ENCODE peak calls at places on chromosomes 7 and 10, in eight cellular contexts. N is psoas muscle, Q is left ventricle myocardium inferior, U is right cardiac atrium, P is Panc1, M is GM23248, J is ovary, V is adrenal gland. E is an unnamed sample.
A peak's percentile ranks its signal among the peaks of the same experiment; 100 is the strongest.

GRCh38 chr7:127782550-127783266 is 130.7 kb downstream of the SND1 start:
- DNase-seq in N (no peak), Q (no peak), U (no peak), P (no peak), M (peak; percentile 53), J (no peak), V (no peak), E (no peak)

GRCh38 chr10:96017227-96017687 is 26.1 kb upstream of the CCNJ start:
- DNase-seq in N (no peak), Q (no peak), U (no peak), P (peak; percentile 36), M (peak; percentile 65), J (no peak), V (peak; percentile 44), E (no peak)

GRCh38 chr10:132739225-132739613 is 46.7 kb downstream of the NKX6-2 start:
- DNase-seq in N (no peak), Q (no peak), U (no peak), P (no peak), M (no peak), J (no peak), V (no peak), E (no peak)

GRCh38 chr10:21171936-21172773 is 275.0 kb upstream of the NEBL start:
- DNase-seq in N (no peak), Q (no peak), U (no peak), P (no peak), M (no peak), J (no peak), V (no peak), E (no peak)

GRCh38 chr10:3825244-3825643 is 40.2 kb upstream of the KLF6 start:
- DNase-seq in N (peak; percentile 70), Q (no peak), U (no peak), P (no peak), M (peak; percentile 93), J (no peak), V (no peak), E (no peak)

GRCh38 chr7:147245274-147245673 is 1128.7 kb downstream of the CNTNAP2 start:
- DNase-seq in N (no peak), Q (no peak), U (no peak), P (peak; percentile 32), M (peak; percentile 33), J (no peak), V (peak; percentile 53), E (peak; percentile 30)

GRCh38 chr10:128631801-128632241 is 505.6 kb upstream of the MKI67 start:
- DNase-seq in N (no peak), Q (no peak), U (no peak), P (no peak), M (peak; percentile 57), J (no peak), V (no peak), E (no peak)

GRCh38 chr7:7628476-7628875 is 12.1 kb upstream of the UMAD1 start:
- DNase-seq in N (no peak), Q (no peak), U (no peak), P (no peak), M (no peak), J (no peak), V (no peak), E (no peak)

GRCh38 chr10:30186371-30186875 is 127.0 kb upstream of the JCAD start:
- DNase-seq in N (no peak), Q (no peak), U (no peak), P (no peak), M (peak; percentile 46), J (no peak), V (peak; percentile 49), E (no peak)

GRCh38 chr10:92125169-92125543 is 165.7 kb downstream of the CPEB3 start:
- DNase-seq in N (no peak), Q (no peak), U (no peak), P (no peak), M (no peak), J (no peak), V (no peak), E (no peak)

GRCh38 chr7:106312099-106312871 is 27.5 kb upstream of the NAMPT start:
- DNase-seq in N (no peak), Q (no peak), U (no peak), P (no peak), M (no peak), J (no peak), V (no peak), E (no peak)

GRCh38 chr10:86253171-86254072 is 113.2 kb downstream of the GRID1 start:
- DNase-seq in N (no peak), Q (no peak), U (no peak), P (no peak), M (no peak), J (no peak), V (no peak), E (no peak)

DNA sequence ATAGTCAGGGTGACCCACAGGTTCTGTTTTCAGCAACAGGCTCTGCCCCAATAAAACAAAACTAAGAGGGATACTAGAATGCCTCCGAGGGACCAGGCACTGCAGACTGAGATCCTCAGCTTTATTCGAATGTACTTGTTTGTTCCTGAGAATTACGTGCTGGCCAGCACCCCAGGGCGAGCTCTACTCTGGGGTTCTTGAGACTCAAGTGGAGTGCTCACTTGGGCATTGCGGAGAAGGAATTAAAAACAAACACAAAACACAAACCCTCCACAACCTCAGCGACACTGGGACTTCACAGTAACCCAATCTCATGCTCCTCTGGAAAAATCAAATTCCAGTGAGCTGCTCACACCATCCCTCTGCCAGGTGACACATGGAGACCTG is 250.7 kb downstream of the TNS3 start:
- DNase-seq in N (no peak), Q (no peak), U (no peak), P (no peak), M (no peak), J (no peak), V (no peak), E (peak; percentile 58)
- H3K4me1 ChIP-seq in N (peaks cover 51% of the 10 kb centered on the region), Q (peaks cover 100% of the 10 kb centered on the region), U (peaks cover 19% of the 10 kb centered on the region), P (peaks cover 48% of the 10 kb centered on the region), M (peaks cover 34% of the 10 kb centered on the region), J (peaks cover 32% of the 10 kb centered on the region), V (peaks cover 11% of the 10 kb centered on the region), E (peaks cover 34% of the 10 kb centered on the region)

GRCh38 chr10:35427543-35427942 is 91.2 kb downstream of the CCNY start:
- DNase-seq in N (no peak), Q (no peak), U (no peak), P (no peak), M (no peak), J (no peak), V (no peak), E (no peak)

GRCh38 chr10:35428521-35428920 is 92.2 kb downstream of the CCNY start:
- DNase-seq in N (no peak), Q (no peak), U (no peak), P (no peak), M (no peak), J (no peak), V (no peak), E (no peak)

GRCh38 chr10:35425596-35425995 is 89.3 kb downstream of the CCNY start:
- DNase-seq in N (no peak), Q (no peak), U (no peak), P (no peak), M (peak; percentile 28), J (no peak), V (no peak), E (no peak)

GRCh38 chr10:35424680-35425285 is 88.5 kb downstream of the CCNY start:
- DNase-seq in N (no peak), Q (no peak), U (no peak), P (no peak), M (no peak), J (no peak), V (no peak), E (no peak)

DNA sequence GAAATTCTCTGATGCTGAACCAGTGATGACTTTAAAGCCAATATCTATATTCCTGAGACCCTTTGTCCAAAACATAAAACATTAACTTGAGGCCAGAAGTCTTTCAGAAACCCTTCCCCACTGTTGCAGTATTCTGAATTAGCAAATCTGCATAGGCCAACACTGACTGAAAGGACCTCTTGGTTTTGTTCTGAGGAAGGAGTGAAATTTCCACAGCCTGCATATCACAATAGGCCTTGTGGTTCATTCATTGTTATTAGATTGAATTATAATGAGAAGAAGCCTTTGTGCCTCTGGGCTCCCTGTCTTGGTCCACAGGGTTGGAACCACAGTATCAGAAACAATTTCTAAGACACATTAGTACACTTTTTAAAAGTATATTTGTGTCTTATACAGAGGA is 90.3 kb downstream of the CCNY start:
- DNase-seq in N (no peak), Q (no peak), U (no peak), P (no peak), M (no peak), J (no peak), V (no peak), E (no peak)
- H3K4me1 ChIP-seq in N (peaks cover 36% of the 10 kb centered on the region), Q (peaks cover 69% of the 10 kb centered on the region), U (peaks cover 15% of the 10 kb centered on the region), P (peaks cover 18% of the 10 kb centered on the region), M (peaks cover 42% of the 10 kb centered on the region), J (peaks cover 7% of the 10 kb centered on the region), V (peaks cover 11% of the 10 kb centered on the region), E (peaks cover 28% of the 10 kb centered on the region)

DNA sequence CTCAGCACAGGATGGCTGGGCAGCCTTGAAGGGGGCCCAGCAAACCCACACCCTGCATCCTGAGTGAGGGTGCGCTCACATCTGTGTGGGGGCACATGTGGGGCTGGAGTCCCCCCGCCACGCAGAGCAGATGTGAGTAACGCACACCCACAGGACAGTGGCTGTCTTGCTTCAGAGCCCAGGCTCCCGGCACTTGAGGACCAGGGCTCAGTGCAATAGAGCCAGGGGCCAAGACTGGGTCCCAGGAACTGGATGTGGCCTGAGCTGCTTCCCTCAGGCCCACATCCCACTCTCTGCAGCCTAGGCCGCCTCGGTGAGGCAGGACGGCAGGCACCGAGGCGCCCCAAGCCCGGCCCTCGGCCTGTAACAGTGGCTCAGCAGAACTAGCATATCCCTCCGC is 159.9 kb downstream of the MAD1L1 start:
- DNase-seq in N (no peak), Q (no peak), U (no peak), P (no peak), M (no peak), J (no peak), V (no peak), E (no peak)
- H3K4me1 ChIP-seq in N (no peaks in the 10 kb centered on the region), Q (no peaks in the 10 kb centered on the region), U (no peaks in the 10 kb centered on the region), P (no peaks in the 10 kb centered on the region), M (no peaks in the 10 kb centered on the region), J (no peaks in the 10 kb centered on the region), V (no peaks in the 10 kb centered on the region), E (no peaks in the 10 kb centered on the region)

GRCh38 chr7:30902466-30902865 is 9.2 kb upstream of the AQP1 start:
- DNase-seq in N (no peak), Q (no peak), U (no peak), P (no peak), M (no peak), J (no peak), V (no peak), E (no peak)

GRCh38 chr7:30901856-30902255 is 9.8 kb upstream of the AQP1 start:
- DNase-seq in N (no peak), Q (no peak), U (no peak), P (no peak), M (no peak), J (no peak), V (no peak), E (no peak)

GRCh38 chr7:30904566-30904965 is 7.1 kb upstream of the AQP1 start:
- DNase-seq in N (no peak), Q (no peak), U (peak; percentile 43), P (no peak), M (no peak), J (no peak), V (no peak), E (no peak)

GRCh38 chr7:30905078-30906012 is 6.3 kb upstream of the AQP1 start:
- DNase-seq in N (no peak), Q (no peak), U (peak; percentile 51), P (no peak), M (no peak), J (no peak), V (no peak), E (no peak)

DNA sequence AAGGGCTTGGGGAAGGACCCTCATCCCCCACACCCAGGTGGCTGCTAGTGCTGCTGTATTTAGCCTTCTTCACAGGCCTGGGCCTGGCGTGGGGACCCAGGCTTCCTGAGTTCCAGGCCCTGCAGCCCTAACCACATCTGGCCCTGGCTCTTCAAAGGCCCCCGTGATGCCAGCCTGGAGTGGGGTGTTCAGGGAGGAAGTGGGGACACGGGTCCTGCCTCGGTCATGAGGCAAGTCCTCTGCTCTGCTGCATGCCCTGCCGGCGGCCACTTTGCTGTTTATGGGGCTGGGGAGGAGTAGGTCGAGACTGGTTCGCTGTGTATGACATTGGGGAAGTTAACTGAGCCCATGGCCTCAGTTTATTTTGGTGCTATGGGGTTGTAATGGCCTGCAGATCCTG is 8.5 kb upstream of the AQP1 start:
- DNase-seq in N (no peak), Q (no peak), U (no peak), P (no peak), M (no peak), J (no peak), V (no peak), E (no peak)
- H3K4me1 ChIP-seq in N (no peaks in the 10 kb centered on the region), Q (peaks cover 84% of the 10 kb centered on the region), U (peaks cover 25% of the 10 kb centered on the region), P (no peaks in the 10 kb centered on the region), M (peaks cover 26% of the 10 kb centered on the region), J (peaks cover 4% of the 10 kb centered on the region), V (peaks cover 8% of the 10 kb centered on the region), E (no peaks in the 10 kb centered on the region)